ENCODE peak calls at places on chromosomes 4 and X, in eight cellular contexts. U is fibroblast of the aortic adventitia; T is activated CD4-positive, alpha-beta T cell treated with anti-CD3 and anti-CD28 coated beads for 24 hours; Q is type B pancreatic cell; X is prostate gland; Y is activated CD8-positive, alpha-beta T cell treated with anti-CD3 and anti-CD28 coated beads, Interleukin-2, amount 10 ng/mL, durations not matched to agents 7 days and 5 days; C is heart right ventricle; Z is foreskin fibroblast. J is an unnamed sample.

GRCh38 chr4:71732706-71733105 is 51.2 kb downstream of the GC start:
- DNase-seq in U (peak; percentile 54), T (no peak), Q (no peak), X (no peak), Y (no peak), C (no peak), Z (no peak), J (no peak)

GRCh38 chrX:40496728-40497127 is 84.0 kb upstream of the ATP6AP2 start:
- DNase-seq in U (no peak), T (no peak), Q (no peak), X (no peak), Y (no peak), C (peak; percentile 8), Z (no peak), J (no peak)

GRCh38 chrX:151398346-151398745 is 1.3 kb downstream of the VMA21 start:
- DNase-seq in U (no peak), T (no peak), Q (no peak), X (no peak), Y (no peak), C (no peak), Z (no peak), J (no peak)

GRCh38 chrX:9847071-9847470 is 60.8 kb downstream of the SHROOM2 start:
- DNase-seq in U (no peak), T (no peak), Q (no peak), X (no peak), Y (no peak), C (no peak), Z (no peak), J (no peak)

GRCh38 chr4:8470451-8471024 is 30.0 kb downstream of the TRMT44 start:
- DNase-seq in U (no peak), T (no peak), Q (no peak), X (no peak), Y (no peak), C (no peak), Z (no peak), J (no peak)

GRCh38 chrX:123513585-123514278 is 219.1 kb downstream of the THOC2 start:
- DNase-seq in U (no peak), T (no peak), Q (no peak), X (no peak), Y (no peak), C (no peak), Z (no peak), J (no peak)

GRCh38 chr4:27775156-27775555 is 914.5 kb downstream of the STIM2 start:
- DNase-seq in U (no peak), T (no peak), Q (no peak), X (no peak), Y (no peak), C (no peak), Z (no peak), J (no peak)

GRCh38 chrX:6002056-6002455 is 226.6 kb downstream of the NLGN4X start:
- DNase-seq in U (no peak), T (no peak), Q (no peak), X (no peak), Y (no peak), C (no peak), Z (no peak), J (no peak)

GRCh38 chrX:120308558-120308957 is 2.7 kb downstream of the TMEM255A start:
- DNase-seq in U (no peak), T (no peak), Q (no peak), X (no peak), Y (no peak), C (no peak), Z (no peak), J (no peak)

GRCh38 chr4:29970626-29971025 is 749.5 kb upstream of the PCDH7 start:
- DNase-seq in U (no peak), T (no peak), Q (no peak), X (no peak), Y (no peak), C (no peak), Z (no peak), J (no peak)

GRCh38 chr4:115609631-115610030 is 496.2 kb upstream of the NDST4 start:
- DNase-seq in U (no peak), T (no peak), Q (no peak), X (no peak), Y (no peak), C (no peak), Z (no peak), J (no peak)

GRCh38 chrX:53494427-53494826 is 60.3 kb upstream of the HSD17B10 start:
- DNase-seq in U (no peak), T (no peak), Q (no peak), X (no peak), Y (no peak), C (no peak), Z (peak; percentile 41), J (no peak)

GRCh38 chr4:140038031-140038533 is 115.9 kb downstream of the MAML3 start:
- DNase-seq in U (peak; percentile 33), T (no peak), Q (no peak), X (no peak), Y (no peak), C (no peak), Z (no peak), J (no peak)

GRCh38 chrX:13099121-13099520 is 54.7 kb upstream of the FAM9C start:
- DNase-seq in U (no peak), T (no peak), Q (no peak), X (no peak), Y (no peak), C (no peak), Z (no peak), J (no peak)

GRCh38 chr4:141645611-141646340 is 9.4 kb downstream of the IL15 start:
- DNase-seq in U (peak; percentile 76), T (no peak), Q (no peak), X (no peak), Y (no peak), C (no peak), Z (peak; percentile 89), J (no peak)

GRCh38 chrX:136310411-136310810 is 9.6 kb downstream of the ADGRG4 start:
- DNase-seq in U (peak; percentile 2), T (no peak), Q (no peak), X (no peak), Y (no peak), C (no peak), Z (no peak), J (no peak)